ENCODE peak calls at places on chromosomes 1 and 21, in six cellular contexts. Z is Karpas-422; N is effector memory CD4-positive, alpha-beta T cell; W is uterus; L is right lobe of liver; D is suprapubic skin. B is an unnamed sample.

GRCh38 chr1:216075339-216075738 is 347.9 kb downstream of the USH2A start:
- DNase-seq in Z (no peak), N (no peak), W (no peak), L (no peak), D (no peak), B (no peak)

GRCh38 chr1:151568626-151569088 is 28.5 kb downstream of the TUFT1 start:
- DNase-seq in Z (no peak), N (peak; percentile 41), W (no peak), L (no peak), D (no peak), B (no peak)

GRCh38 chr1:7111855-7112254 is 326.6 kb downstream of the CAMTA1 start:
- DNase-seq in Z (peak; percentile 54), N (no peak), W (no peak), L (no peak), D (no peak), B (no peak)

GRCh38 chr1:87392241-87393192 is 63.8 kb downstream of the LMO4 start:
- DNase-seq in Z (no peak), N (no peak), W (no peak), L (no peak), D (no peak), B (no peak)

GRCh38 chr1:55317263-55317662 is 102.1 kb upstream of the USP24 start:
- DNase-seq in Z (no peak), N (no peak), W (no peak), L (no peak), D (no peak), B (no peak)

GRCh38 chr1:84300991-84301758 is at the start of gene SAMD13:
- DNase-seq in Z (peak; percentile 75), N (no peak), W (peak; percentile 37), L (no peak), D (peak; percentile 79), B (no peak)

GRCh38 chr1:153804112-153804511 is 28.9 kb downstream of the SLC27A3 start:
- DNase-seq in Z (no peak), N (no peak), W (no peak), L (no peak), D (no peak), B (no peak)

GRCh38 chr1:169486281-169486904 is 649 bp upstream of the SLC19A2 start:
- DNase-seq in Z (no peak), N (no peak), W (no peak), L (no peak), D (no peak), B (no peak)

GRCh38 chr1:7513081-7513480 is 258.0 kb upstream of the VAMP3 start:
- DNase-seq in Z (no peak), N (no peak), W (no peak), L (no peak), D (no peak), B (no peak)

GRCh38 chr1:76868916-76869315 is 1.6 kb downstream of the ST6GALNAC5 start:
- DNase-seq in Z (no peak), N (no peak), W (no peak), L (no peak), D (no peak), B (no peak)

GRCh38 chr1:25562101-25562927 is 18.9 kb downstream of the LDLRAP1 start:
- DNase-seq in Z (peak; percentile 87), N (peak; percentile 64), W (no peak), L (no peak), D (no peak), B (peak; percentile 37)

GRCh38 chr1:211783897-211784296 is 46.7 kb downstream of the LPGAT1 start:
- DNase-seq in Z (no peak), N (no peak), W (no peak), L (no peak), D (no peak), B (no peak)

GRCh38 chr1:211783266-211783665 is 47.3 kb downstream of the LPGAT1 start:
- DNase-seq in Z (no peak), N (no peak), W (no peak), L (no peak), D (no peak), B (no peak)

DNA sequence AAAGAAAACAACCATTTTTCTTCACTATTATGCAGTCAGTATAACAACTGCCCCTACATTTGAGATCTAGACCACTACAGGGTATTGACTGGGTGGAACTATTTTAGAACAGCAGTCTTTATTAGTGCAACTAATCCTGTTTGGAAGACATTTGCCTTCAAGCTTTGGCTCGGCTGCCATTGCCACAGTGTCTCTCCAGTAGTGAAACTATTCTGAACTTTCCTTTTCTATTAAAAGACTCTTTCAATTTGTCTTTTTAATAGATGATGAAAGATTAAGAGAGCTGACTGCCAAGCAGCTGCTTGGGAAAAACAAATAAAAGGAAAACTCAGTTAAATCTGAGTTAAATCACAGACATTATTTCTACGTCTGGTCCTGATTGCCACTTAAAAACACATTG is 49.3 kb downstream of the LPGAT1 start:
- DNase-seq in Z (no peak), N (no peak), W (no peak), L (no peak), D (no peak), B (no peak)
- H3K36me3 ChIP-seq in Z (peaks cover 12% of the 10 kb centered on the region), N (peaks cover 21% of the 10 kb centered on the region), W (no peaks in the 10 kb centered on the region), L (no peaks in the 10 kb centered on the region), D (peaks cover 7% of the 10 kb centered on the region), B (peaks cover 46% of the 10 kb centered on the region)

GRCh38 chr1:178093150-178093957 is 550 bp upstream of the RASAL2 start:
- DNase-seq in Z (no peak), N (no peak), W (peak; percentile 91), L (peak; percentile 94), D (peak; percentile 94), B (peak; percentile 11)
- H3K36me3 ChIP-seq in Z (no peaks in the 10 kb centered on the region), N (no peaks in the 10 kb centered on the region), W (no peaks in the 10 kb centered on the region), L (no peaks in the 10 kb centered on the region), D (no peaks in the 10 kb centered on the region), B (no peaks in the 10 kb centered on the region)

DNA sequence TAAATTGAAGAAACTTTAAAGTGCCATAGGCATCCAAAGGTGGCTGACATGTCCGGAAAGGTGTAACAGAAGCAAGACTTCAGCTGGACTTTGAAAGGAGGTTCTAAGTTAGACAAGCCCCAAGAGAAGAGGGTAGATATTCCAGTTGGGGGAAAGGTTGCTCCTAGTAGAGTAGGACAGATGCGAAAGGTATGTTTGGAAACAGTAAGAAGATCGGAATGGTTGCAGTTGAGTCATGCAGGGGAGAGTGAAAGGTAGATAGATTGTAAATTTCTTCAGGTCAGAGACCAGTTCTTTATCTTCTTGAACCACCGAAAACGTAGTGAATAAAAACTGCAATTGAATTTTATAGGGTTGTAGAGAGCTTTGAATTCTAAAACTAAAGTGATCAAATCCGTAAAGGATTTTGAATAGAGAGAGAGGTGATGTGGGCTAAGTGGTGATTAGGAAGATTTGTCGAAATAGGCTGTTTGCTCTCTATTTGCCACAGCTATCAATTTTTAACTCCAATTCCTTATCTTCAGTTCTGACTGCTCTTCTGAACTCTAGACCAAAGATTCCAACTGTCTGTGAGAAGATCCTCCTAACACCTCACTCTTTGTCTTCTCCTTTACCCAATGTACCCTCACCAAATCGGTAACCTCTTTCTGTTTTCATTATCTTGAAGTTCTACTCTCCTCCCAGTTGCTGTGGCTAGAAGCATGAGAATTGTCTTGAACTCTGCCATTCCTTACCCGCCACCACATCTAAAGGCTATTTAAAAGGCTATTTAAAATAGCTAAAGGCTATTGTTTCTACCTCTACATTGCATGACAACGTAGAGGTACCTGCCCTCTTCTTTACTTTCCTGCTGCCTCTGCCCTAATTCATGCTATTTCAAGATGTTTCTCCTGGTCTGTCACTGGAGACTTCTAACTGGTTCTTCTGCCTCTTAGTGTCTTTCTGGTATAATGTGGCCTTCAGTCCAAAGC is 16.7 kb downstream of the MACF1 start:
- DNase-seq in Z (no peak), N (no peak), W (no peak), L (no peak), D (no peak), B (no peak)
- H3K36me3 ChIP-seq in Z (no peaks in the 10 kb centered on the region), N (peaks cover 5% of the 10 kb centered on the region), W (no peaks in the 10 kb centered on the region), L (no peaks in the 10 kb centered on the region), D (no peaks in the 10 kb centered on the region), B (no peaks in the 10 kb centered on the region)

DNA sequence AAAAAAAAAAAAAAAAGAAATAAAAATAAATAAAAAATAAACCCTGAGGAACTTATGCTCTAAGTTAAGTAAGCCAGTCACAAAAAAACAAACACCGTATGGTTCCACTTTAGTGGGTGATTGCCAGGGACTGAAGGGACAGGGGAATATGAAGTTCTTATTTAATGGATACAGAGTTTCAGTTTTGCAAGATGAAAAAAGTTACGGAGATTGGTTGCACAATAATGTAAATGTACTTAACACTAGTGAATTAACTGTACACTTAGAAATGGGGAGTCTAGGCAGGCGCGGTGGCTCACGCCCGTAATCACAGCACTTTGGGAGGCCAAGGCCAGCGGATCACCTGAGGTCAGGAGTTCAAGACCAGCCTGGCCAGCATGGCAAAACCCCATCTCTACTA is 111.4 kb downstream of the ASH1L start:
- DNase-seq in Z (no peak), N (no peak), W (no peak), L (no peak), D (no peak), B (no peak)
- H3K36me3 ChIP-seq in Z (no peaks in the 10 kb centered on the region), N (peaks cover 9% of the 10 kb centered on the region), W (no peaks in the 10 kb centered on the region), L (peaks cover 5% of the 10 kb centered on the region), D (peaks cover 41% of the 10 kb centered on the region), B (no peaks in the 10 kb centered on the region)

DNA sequence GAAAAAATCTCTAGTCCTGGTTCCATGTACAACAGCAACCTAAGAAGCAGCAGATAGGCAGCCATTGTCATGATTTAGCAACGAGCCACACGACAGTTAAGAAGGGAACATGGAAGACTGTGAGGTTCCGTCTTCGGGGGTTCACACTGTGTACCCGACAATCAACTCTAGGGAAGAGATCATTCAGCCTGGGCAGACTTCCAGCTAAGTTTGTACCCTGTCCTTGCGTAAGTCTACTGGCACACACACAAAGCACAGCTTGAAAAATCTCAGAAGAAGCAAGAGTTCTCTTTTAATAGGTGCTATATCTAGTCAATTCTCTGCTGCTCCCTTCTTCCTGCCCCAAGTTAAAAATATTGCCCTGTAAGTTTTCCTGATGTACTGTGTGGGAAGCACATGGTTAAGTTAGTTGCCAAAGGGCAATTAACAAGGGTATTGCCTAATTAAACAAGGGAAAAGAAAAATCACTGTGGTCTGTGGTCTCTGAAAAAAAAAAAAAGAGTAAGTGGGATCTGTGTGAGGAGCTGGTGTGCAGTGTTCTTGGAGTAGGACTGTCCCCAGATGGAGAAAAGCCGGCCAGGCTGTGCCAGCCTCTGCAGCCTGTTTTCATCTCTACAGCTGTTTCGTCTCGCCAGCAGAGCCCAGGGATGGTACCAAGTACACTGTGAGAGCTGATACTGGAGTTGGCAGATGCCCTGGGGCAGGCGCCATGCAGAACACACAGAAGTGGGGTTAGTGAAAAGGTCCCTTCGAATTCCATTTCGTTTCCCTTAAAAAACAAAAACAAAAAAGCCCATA is 6.4 kb upstream of the MYBPHL start:
- DNase-seq in Z (no peak), N (no peak), W (no peak), L (no peak), D (no peak), B (no peak)
- H3K36me3 ChIP-seq in Z (no peaks in the 10 kb centered on the region), N (no peaks in the 10 kb centered on the region), W (no peaks in the 10 kb centered on the region), L (no peaks in the 10 kb centered on the region), D (peaks cover 27% of the 10 kb centered on the region), B (no peaks in the 10 kb centered on the region)

GRCh38 chr21:36377391-36377842 is 7.8 kb upstream of the CHAF1B start:
- DNase-seq in Z (no peak), N (no peak), W (no peak), L (no peak), D (no peak), B (no peak)

GRCh38 chr21:36379236-36379635 is 6.0 kb upstream of the CHAF1B start:
- DNase-seq in Z (no peak), N (no peak), W (no peak), L (no peak), D (no peak), B (no peak)

GRCh38 chr21:36375994-36376393 is 9.2 kb upstream of the CHAF1B start:
- DNase-seq in Z (no peak), N (no peak), W (no peak), L (no peak), D (no peak), B (no peak)
- H3K36me3 ChIP-seq in Z (peaks cover 19% of the 10 kb centered on the region), N (peaks cover 56% of the 10 kb centered on the region), W (no peaks in the 10 kb centered on the region), L (peaks cover 5% of the 10 kb centered on the region), D (peaks cover 61% of the 10 kb centered on the region), B (peaks cover 26% of the 10 kb centered on the region)